ENCODE peak calls at places on chromosome 4, in four cellular contexts. One of them, this sample, is unnamed.
A peak's percentile ranks its signal among the peaks of the same experiment; 100 is the strongest.

GRCh38 chr4:185534850-185535761 is at the start of gene PDLIM3:
- DNase-seq in GF-D8: no peak
- DNase-seq in KBM-7: no peak
- DNase-seq in HS-5: no peak
- DNase-seq in this sample: peak; percentile 41

GRCh38 chr4:105140684-105141490 is 5.8 kb upstream of the TET2 start:
- DNase-seq in HS-5: no peak
- DNase-seq in KBM-7: peak; percentile 47
- DNase-seq in GF-D8: no peak
- DNase-seq in this sample: peak; percentile 53

GRCh38 chr4:44985152-44985551 is 258.8 kb upstream of the GNPDA2 start:
- DNase-seq in HS-5: no peak
- DNase-seq in KBM-7: no peak
- DNase-seq in GF-D8: no peak
- DNase-seq in this sample: no peak

GRCh38 chr4:133154725-133155124 is 5.6 kb downstream of the PCDH10 start:
- DNase-seq in GF-D8: no peak
- DNase-seq in HS-5: peak; percentile 15
- DNase-seq in KBM-7: peak; percentile 62
- DNase-seq in this sample: peak; percentile 49

GRCh38 chr4:52248836-52249235 is 197.7 kb downstream of the SPATA18 start:
- DNase-seq in GF-D8: no peak
- DNase-seq in HS-5: peak; percentile 8
- DNase-seq in KBM-7: no peak
- DNase-seq in this sample: peak; percentile 79

GRCh38 chr4:156060661-156061060 is 107.0 kb upstream of the CTSO start:
- DNase-seq in KBM-7: no peak
- DNase-seq in HS-5: no peak
- DNase-seq in GF-D8: no peak
- DNase-seq in this sample: no peak

GRCh38 chr4:177374966-177375365 is 65.3 kb downstream of the NEIL3 start:
- DNase-seq in KBM-7: no peak
- DNase-seq in GF-D8: no peak
- DNase-seq in HS-5: no peak
- DNase-seq in this sample: no peak

GRCh38 chr4:80097395-80098177 is 24.6 kb upstream of the ANTXR2 start:
- DNase-seq in KBM-7: no peak
- DNase-seq in GF-D8: no peak
- DNase-seq in HS-5: peak; percentile 80
- DNase-seq in this sample: no peak

GRCh38 chr4:111883557-111883999 is 261.7 kb upstream of the FAM241A start:
- DNase-seq in KBM-7: no peak
- DNase-seq in HS-5: no peak
- DNase-seq in GF-D8: no peak
- DNase-seq in this sample: no peak

GRCh38 chr4:187235456-187236170 is 512.0 kb upstream of the FAT1 start:
- DNase-seq in KBM-7: no peak
- DNase-seq in GF-D8: no peak
- DNase-seq in HS-5: no peak
- DNase-seq in this sample: peak; percentile 16

GRCh38 chr4:1601852-1602525 is 82.1 kb downstream of the FAM53A start:
- DNase-seq in HS-5: no peak
- DNase-seq in KBM-7: no peak
- DNase-seq in GF-D8: no peak
- DNase-seq in this sample: no peak

GRCh38 chr4:169070895-169071218 is 60.8 kb upstream of the CBR4 start:
- DNase-seq in GF-D8: no peak
- DNase-seq in HS-5: no peak
- DNase-seq in KBM-7: peak; percentile 42
- DNase-seq in this sample: peak; percentile 91

GRCh38 chr4:1711055-1711905 is 839 bp downstream of the SLBP start:
- DNase-seq in HS-5: no peak
- DNase-seq in GF-D8: no peak
- DNase-seq in KBM-7: peak; percentile 39
- DNase-seq in this sample: peak; percentile 56

GRCh38 chr4:137981277-137981676 is 260.9 kb downstream of the SLC7A11 start:
- DNase-seq in GF-D8: no peak
- DNase-seq in HS-5: peak; percentile 25
- DNase-seq in KBM-7: no peak
- DNase-seq in this sample: peak; percentile 42

GRCh38 chr4:88623097-88623496 is 30.8 kb downstream of the HERC3 start:
- DNase-seq in KBM-7: no peak
- DNase-seq in HS-5: peak; percentile 96
- DNase-seq in GF-D8: no peak
- DNase-seq in this sample: peak; percentile 99

GRCh38 chr4:110625593-110626292 is 2.9 kb upstream of the PITX2 start:
- DNase-seq in GF-D8: no peak
- DNase-seq in HS-5: no peak
- DNase-seq in KBM-7: no peak
- DNase-seq in this sample: no peak

GRCh38 chr4:13928214-13928613 is 300.7 kb upstream of the BOD1L1 start:
- DNase-seq in GF-D8: no peak
- DNase-seq in KBM-7: peak; percentile 2
- DNase-seq in HS-5: no peak
- DNase-seq in this sample: no peak

GRCh38 chr4:139933541-139933940 is 220.4 kb downstream of the MAML3 start:
- DNase-seq in HS-5: no peak
- DNase-seq in KBM-7: no peak
- DNase-seq in GF-D8: no peak
- DNase-seq in this sample: no peak